ENCODE peak calls at places on chromosomes 4 and X, in six cellular contexts. D, H, Y, B, S and L are unnamed samples.

GRCh38 chr4:119046263-119046662 is 89.4 kb upstream of the MYOZ2 start:
- DNase-seq in D (no peak), H (peak; percentile 91), Y (no peak), B (peak; percentile 28), S (peak; percentile 63), L (peak; percentile 79)

GRCh38 chrX:131745942-131746489 is 202.1 kb downstream of the OR13H1 start:
- DNase-seq in B (no peak), H (no peak), D (no peak), S (no peak), Y (no peak), L (no peak)

GRCh38 chr4:123503698-123504389 is 107.2 kb downstream of the SPRY1 start:
- DNase-seq in B (no peak), Y (no peak), H (peak; percentile 62), D (no peak), S (no peak), L (no peak)

GRCh38 chr4:85477538-85477937 is 2.6 kb downstream of the ARHGAP24 start:
- DNase-seq in B (no peak), D (no peak), S (peak; percentile 45), H (no peak), Y (no peak), L (no peak)

GRCh38 chr4:3746701-3747581 is 19.2 kb upstream of the ADRA2C start:
- DNase-seq in Y (no peak), B (no peak), H (no peak), S (no peak), D (no peak), L (no peak)

GRCh38 chr4:101277661-101278060 is 69.7 kb downstream of the PPP3CA start:
- DNase-seq in Y (no peak), S (no peak), B (no peak), D (peak; percentile 8), H (no peak), L (no peak)

GRCh38 chr4:5932021-5932553 is 39.2 kb upstream of the CRMP1 start:
- DNase-seq in S (peak; percentile 20), B (peak; percentile 73), D (no peak), H (no peak), Y (no peak), L (no peak)

GRCh38 chr4:152259866-152260265 is 276.0 kb downstream of the FBXW7 start:
- DNase-seq in D (peak; percentile 85), H (no peak), B (no peak), Y (no peak), S (no peak), L (no peak)

GRCh38 chr4:169071781-169072180 is 61.7 kb upstream of the CBR4 start:
- DNase-seq in D (no peak), H (no peak), Y (no peak), S (no peak), B (no peak), L (no peak)

GRCh38 chr4:7280906-7281305 is 88.6 kb downstream of the SORCS2 start:
- DNase-seq in B (no peak), S (no peak), Y (no peak), H (no peak), D (peak; percentile 82), L (no peak)